ENCODE peak calls at places on chromosomes 2 and 18, in ten cellular contexts. I is IMR-90; R is naive thymus-derived CD8-positive, alpha-beta T cell; U is stimulated activated CD8-positive, alpha-beta memory T cell treated with anti-CD3 and anti-CD28 coated beads, Interleukin-4, amount 100 ng/mL, for 4 hours; Q is kidney; L is fibroblast of the aortic adventitia; J is heart left ventricle; E is activated CD8-positive, alpha-beta memory T cell treated with anti-CD3 and anti-CD28 coated beads, Interleukin-2, amount 50 U/mL, for 48 hours; Z is right cardiac atrium; S is NCI-H2081. Y is an unnamed sample.

GRCh38 chr2:219178377-219179175 is 501 bp downstream of the RETREG2 start:
- DNase-seq in R (peak; percentile 37), J (peak; percentile 56), E (peak; percentile 73), Q (no peak), Z (peak; percentile 60), S (no peak), L (peak; percentile 19), I (peak; percentile 15), U (no peak), Y (peak; percentile 76)

GRCh38 chr2:222878877-222879601 is 18.2 kb downstream of the ACSL3 start:
- DNase-seq in E (no peak), R (no peak), S (no peak), U (no peak), Q (no peak), J (no peak), Z (no peak), L (peak; percentile 46), I (peak; percentile 84), Y (no peak)

GRCh38 chr18:24089626-24090337 is 49.1 kb upstream of the CABYR start:
- DNase-seq in R (no peak), I (no peak), Q (no peak), E (no peak), L (no peak), U (no peak), S (no peak), J (no peak), Z (no peak), Y (no peak)

GRCh38 chr2:190530211-190530639 is 4.3 kb downstream of the NEMP2 start:
- DNase-seq in I (peak; percentile 53), U (no peak), Q (no peak), Z (no peak), E (no peak), R (no peak), S (no peak), L (peak; percentile 91), J (no peak), Y (no peak)

GRCh38 chr2:240139011-240139441 is 1.4 kb downstream of the OTOS start:
- DNase-seq in Z (no peak), Q (peak; percentile 53), R (no peak), S (no peak), L (no peak), I (no peak), J (no peak), E (peak; percentile 47), U (no peak), Y (no peak)

GRCh38 chr2:120315367-120316033 is 30.4 kb upstream of the INHBB start:
- DNase-seq in Q (no peak), E (no peak), J (no peak), I (no peak), S (no peak), R (no peak), L (no peak), U (no peak), Z (no peak), Y (no peak)

GRCh38 chr18:7941533-7941932 is 374.4 kb downstream of the PTPRM start:
- DNase-seq in J (peak; percentile 23), Z (peak; percentile 23), E (no peak), U (no peak), S (peak; percentile 87), L (no peak), R (no peak), Q (no peak), I (no peak), Y (no peak)

GRCh38 chr18:58768293-58768974 is 96.2 kb upstream of the ZNF532 start:
- DNase-seq in L (peak; percentile 43), U (no peak), Q (peak; percentile 91), E (peak; percentile 88), S (peak; percentile 79), Z (peak; percentile 67), I (peak; percentile 48), R (peak; percentile 65), J (peak; percentile 69), Y (peak; percentile 84)

GRCh38 chr2:11123856-11124759 is 31.2 kb upstream of the SLC66A3 start:
- DNase-seq in I (peak; percentile 44), R (peak; percentile 27), Z (peak; percentile 49), E (peak; percentile 90), U (peak; percentile 4), L (peak; percentile 41), J (no peak), S (peak; percentile 89), Q (no peak), Y (no peak)

GRCh38 chr2:6639870-6640639 is 225.7 kb downstream of the CMPK2 start:
- DNase-seq in I (no peak), R (no peak), L (no peak), J (no peak), U (no peak), Z (no peak), Q (no peak), S (no peak), E (no peak), Y (no peak)

GRCh38 chr18:40133253-40133652 is 1821.8 kb upstream of the PIK3C3 start:
- DNase-seq in Z (no peak), J (no peak), Q (no peak), R (no peak), U (no peak), L (no peak), S (no peak), E (no peak), I (no peak), Y (no peak)